ENCODE peak calls at places on chromosomes 6 and 20, in seven cellular contexts. M is H7; N is activated naive CD4-positive, alpha-beta T cell; U is Calu3; L is astrocyte; H is AG10803; J is T follicular helper cell. F is an unnamed sample.

GRCh38 chr6:42017021-42017643 is 33.2 kb upstream of the TAF8 start:
- DNase-seq in M (peak; percentile 33), N (no peak), U (no peak), L (peak; percentile 81), H (peak; percentile 77), J (no peak), F (peak; percentile 85)

GRCh38 chr20:58184984-58185383 is 43.5 kb downstream of the ANKRD60 start:
- DNase-seq in M (no peak), N (no peak), U (no peak), L (no peak), H (no peak), J (no peak), F (no peak)

GRCh38 chr6:130050230-130050629 is 31.8 kb downstream of the L3MBTL3 start:
- DNase-seq in M (no peak), N (no peak), U (no peak), L (peak; percentile 25), H (peak; percentile 24), J (no peak), F (peak; percentile 4)

GRCh38 chr6:170057034-170057734 is 233.7 kb downstream of the DLL1 start:
- DNase-seq in M (no peak), N (no peak), U (no peak), L (no peak), H (no peak), J (no peak), F (no peak)

GRCh38 chr20:57030611-57031600 is 235.5 kb downstream of the BMP7 start:
- DNase-seq in M (no peak), N (no peak), U (no peak), L (peak; percentile 65), H (peak; percentile 88), J (no peak), F (no peak)

GRCh38 chr6:156699017-156699421 is 78.2 kb upstream of the ARID1B start:
- DNase-seq in M (no peak), N (no peak), U (peak; percentile 4), L (peak; percentile 82), H (peak; percentile 33), J (no peak), F (peak; percentile 86)

GRCh38 chr6:97524846-97525245 is 241.8 kb upstream of the MMS22L start:
- DNase-seq in M (peak; percentile 16), N (no peak), U (no peak), L (no peak), H (no peak), J (no peak), F (no peak)

GRCh38 chr6:82959385-82959941 is 106.2 kb downstream of the UBE3D start:
- DNase-seq in M (peak; percentile 15), N (no peak), U (no peak), L (peak; percentile 94), H (peak; percentile 96), J (no peak), F (peak; percentile 95)

GRCh38 chr6:36374956-36375355 is 12.5 kb downstream of the ETV7 start:
- DNase-seq in M (no peak), N (no peak), U (no peak), L (no peak), H (no peak), J (no peak), F (no peak)

GRCh38 chr6:144265390-144265789 is 19.7 kb upstream of the UTRN start:
- DNase-seq in M (peak; percentile 79), N (no peak), U (peak; percentile 24), L (peak; percentile 86), H (peak; percentile 45), J (no peak), F (peak; percentile 90)

GRCh38 chr20:36479938-36480337 is 61.4 kb upstream of the MYL9 start:
- DNase-seq in M (peak; percentile 35), N (no peak), U (no peak), L (no peak), H (no peak), J (no peak), F (no peak)

GRCh38 chr20:24673678-24674570 is 204.5 kb downstream of the SYNDIG1 start:
- DNase-seq in M (no peak), N (no peak), U (no peak), L (peak; percentile 79), H (peak; percentile 72), J (no peak), F (peak; percentile 64)

GRCh38 chr6:143260857-143261256 is 189.6 kb downstream of the ADAT2 start:
- DNase-seq in M (no peak), N (no peak), U (no peak), L (peak; percentile 42), H (peak; percentile 76), J (no peak), F (no peak)

GRCh38 chr20:49569403-49570115 is 1.6 kb upstream of the PTGIS start:
- DNase-seq in M (no peak), N (no peak), U (no peak), L (peak; percentile 52), H (no peak), J (no peak), F (no peak)

GRCh38 chr6:164751395-164751794 is 558.0 kb downstream of the C6orf118 start:
- DNase-seq in M (no peak), N (no peak), U (no peak), L (no peak), H (no peak), J (no peak), F (no peak)

GRCh38 chr6:18080544-18080943 is 41.9 kb downstream of the NHLRC1 start:
- DNase-seq in M (no peak), N (no peak), U (no peak), L (no peak), H (no peak), J (no peak), F (no peak)

GRCh38 chr20:46558511-46558959 is 8.1 kb upstream of the OCSTAMP start:
- DNase-seq in M (no peak), N (no peak), U (peak; percentile 66), L (peak; percentile 76), H (peak; percentile 70), J (no peak), F (peak; percentile 83)

GRCh38 chr6:35181313-35181932 is 32.3 kb upstream of the SCUBE3 start:
- DNase-seq in M (no peak), N (no peak), U (no peak), L (peak; percentile 41), H (peak; percentile 74), J (no peak), F (peak; percentile 65)

GRCh38 chr6:19979059-19979458 is 141.9 kb downstream of the ID4 start:
- DNase-seq in M (no peak), N (no peak), U (no peak), L (no peak), H (peak; percentile 63), J (no peak), F (no peak)

GRCh38 chr6:16420715-16421461 is 182.5 kb downstream of the GMPR start:
- DNase-seq in M (no peak), N (no peak), U (no peak), L (peak; percentile 47), H (peak; percentile 96), J (peak; percentile 42), F (peak; percentile 93)

GRCh38 chr6:130132286-130132701 is 90.5 kb downstream of the SAMD3 start:
- DNase-seq in M (no peak), N (no peak), U (no peak), L (no peak), H (no peak), J (peak; percentile 7), F (no peak)